ENCODE peak calls at places on chromosomes 2 and 18, in seven cellular contexts. O is suprapubic skin, I is stomach, E is transverse colon, V is breast epithelium, A is HL-60, P is GM23338. U is an unnamed sample.

GRCh38 chr2:64515075-64515474 is 9.1 kb upstream of the AFTPH start:
- DNase-seq in A (no peak), E (no peak), P (no peak), I (no peak), O (no peak), V (no peak), U (no peak)

GRCh38 chr18:35811896-35812295 is 160.6 kb upstream of the RMP24 start:
- DNase-seq in V (no peak), I (no peak), O (no peak), P (no peak), E (no peak), A (peak; percentile 49), U (no peak)

GRCh38 chr2:207289295-207290018 is 123.7 kb upstream of the KLF7 start:
- DNase-seq in A (no peak), E (no peak), I (no peak), O (no peak), V (no peak), P (no peak), U (no peak)

GRCh38 chr2:42372801-42373200 is 11.8 kb upstream of the COX7A2L start:
- DNase-seq in V (no peak), I (no peak), O (no peak), E (no peak), P (no peak), A (no peak), U (no peak)

GRCh38 chr2:187037310-187037709 is 188.3 kb upstream of the ZSWIM2 start:
- DNase-seq in V (no peak), E (no peak), P (no peak), O (no peak), A (no peak), I (no peak), U (no peak)

GRCh38 chr2:136281281-136282117 is 163.6 kb upstream of the CXCR4 start:
- DNase-seq in E (no peak), A (no peak), P (no peak), V (no peak), I (no peak), O (no peak), U (peak; percentile 83)

GRCh38 chr2:189192766-189193165 is 13.2 kb upstream of the COL5A2 start:
- DNase-seq in A (no peak), V (no peak), P (no peak), E (no peak), I (no peak), O (no peak), U (no peak)

GRCh38 chr2:152548111-152548875 is 169.0 kb downstream of the PRPF40A start:
- DNase-seq in A (no peak), I (peak; percentile 38), O (no peak), E (no peak), P (no peak), V (no peak), U (no peak)

GRCh38 chr18:43484710-43485109 is 207.4 kb upstream of the SYT4 start:
- DNase-seq in E (no peak), O (no peak), V (no peak), A (no peak), P (peak; percentile 8), I (no peak), U (no peak)

GRCh38 chr2:234606906-234607305 is 110.0 kb upstream of the ARL4C start:
- DNase-seq in A (peak; percentile 59), P (no peak), E (no peak), I (no peak), O (no peak), V (no peak), U (peak; percentile 60)

GRCh38 chr2:215529271-215529670 is 93.4 kb upstream of the FN1 start:
- DNase-seq in P (no peak), O (no peak), V (no peak), E (no peak), I (no peak), A (no peak), U (no peak)

GRCh38 chr2:174873457-174873856 is 109.2 kb upstream of the CHRNA1 start:
- DNase-seq in V (no peak), E (no peak), P (peak; percentile 38), I (no peak), A (no peak), O (no peak), U (no peak)

GRCh38 chr2:38248246-38248645 is 128.8 kb downstream of the ATL2 start:
- DNase-seq in P (no peak), I (no peak), E (no peak), A (no peak), O (no peak), V (no peak), U (no peak)

GRCh38 chr2:152062130-152063091 is 36.4 kb downstream of the CACNB4 start:
- DNase-seq in A (peak; percentile 32), O (peak; percentile 74), V (no peak), E (no peak), P (no peak), I (no peak), U (no peak)

GRCh38 chr2:26245231-26245732 is 543 bp downstream of the HADHB start:
- DNase-seq in E (peak; percentile 66), I (peak; percentile 36), P (peak; percentile 61), A (peak; percentile 58), O (peak; percentile 79), V (peak; percentile 31), U (no peak)

GRCh38 chr18:58970943-58971799 is 106.5 kb downstream of the ZNF532 start:
- DNase-seq in V (no peak), A (no peak), E (no peak), P (no peak), I (no peak), O (no peak), U (no peak)

GRCh38 chr2:237295889-237296480 is 118.0 kb downstream of the COL6A3 start:
- DNase-seq in I (no peak), A (no peak), V (no peak), P (no peak), O (no peak), E (no peak), U (no peak)

GRCh38 chr2:126698991-126699390 is 43.0 kb downstream of the GYPC start:
- DNase-seq in A (no peak), I (no peak), O (no peak), V (no peak), P (no peak), E (no peak), U (no peak)

GRCh38 chr2:195850764-195851163 is 193.7 kb downstream of the SLC39A10 start:
- DNase-seq in P (no peak), O (no peak), V (no peak), I (no peak), A (no peak), E (no peak), U (no peak)

GRCh38 chr2:30691948-30692828 is 115.1 kb downstream of the CAPN13 start:
- DNase-seq in V (no peak), P (no peak), I (peak; percentile 23), O (peak; percentile 55), E (no peak), A (no peak), U (peak; percentile 88)
- H3K27ac ChIP-seq in V (peak overlapping the region; percentile 65), P (no peak overlapping the region), I (no peak overlapping the region), O (no peak overlapping the region), E (no peak overlapping the region), A (no peak overlapping the region), U (peak overlapping the region; percentile 82)

GRCh38 chr2:219057709-219058540 is 2.8 kb downstream of the IHH start:
- DNase-seq in I (peak; percentile 87), P (peak; percentile 87), V (no peak), A (peak; percentile 68), O (peak; percentile 72), E (peak; percentile 86), U (no peak)
- TF ChIP-seq POLR2AphosphoS5 in I (peak; percentile 75), P (no peak), V (no peak), A (no peak), O (no peak), E (peak; percentile 18), U (no peak)

GRCh38 chr18:40529478-40529877 is 1425.6 kb upstream of the PIK3C3 start:
- DNase-seq in P (peak; percentile 45), O (no peak), I (no peak), V (no peak), E (no peak), A (no peak), U (no peak)
- TF ChIP-seq CTCF in P (peak; percentile 53), O (no peak), I (no peak), V (no peak), E (no peak), A (no peak), U (no peak)

GRCh38 chr2:191171708-191172355 is 21.0 kb upstream of the STAT4 start:
- DNase-seq in V (peak; percentile 47), E (no peak), I (no peak), P (peak; percentile 21), A (no peak), O (no peak), U (no peak)

GRCh38 chr2:191169456-191170300 is 18.9 kb upstream of the STAT4 start:
- DNase-seq in I (no peak), P (no peak), O (no peak), V (no peak), A (no peak), E (no peak), U (no peak)

GRCh38 chr2:191171291-191171690 is 20.5 kb upstream of the STAT4 start:
- DNase-seq in P (no peak), I (no peak), O (no peak), V (no peak), E (no peak), A (no peak), U (no peak)

GRCh38 chr2:191170301-191170636 is 19.5 kb upstream of the STAT4 start:
- DNase-seq in V (no peak), I (no peak), A (no peak), O (no peak), P (no peak), E (no peak), U (no peak)

GRCh38 chr2:191170773-191171172 is 20.0 kb upstream of the STAT4 start:
- DNase-seq in I (no peak), P (no peak), A (no peak), O (no peak), E (no peak), V (no peak), U (no peak)
- H3K27ac ChIP-seq in I (no peak overlapping the region), P (no peak overlapping the region), A (no peak overlapping the region), O (no peak overlapping the region), E (no peak overlapping the region), V (no peak overlapping the region), U (no peak overlapping the region)

GRCh38 chr2:33521791-33522281 is 45.4 kb downstream of the RASGRP3 start:
- DNase-seq in I (no peak), O (no peak), A (peak; percentile 58), P (no peak), V (peak; percentile 24), E (no peak), U (peak; percentile 86)
- TF ChIP-seq POLR2AphosphoS5 in I (no peak), O (no peak), A (no peak), P (no peak), V (no peak), E (no peak), U (no peak)

DNA sequence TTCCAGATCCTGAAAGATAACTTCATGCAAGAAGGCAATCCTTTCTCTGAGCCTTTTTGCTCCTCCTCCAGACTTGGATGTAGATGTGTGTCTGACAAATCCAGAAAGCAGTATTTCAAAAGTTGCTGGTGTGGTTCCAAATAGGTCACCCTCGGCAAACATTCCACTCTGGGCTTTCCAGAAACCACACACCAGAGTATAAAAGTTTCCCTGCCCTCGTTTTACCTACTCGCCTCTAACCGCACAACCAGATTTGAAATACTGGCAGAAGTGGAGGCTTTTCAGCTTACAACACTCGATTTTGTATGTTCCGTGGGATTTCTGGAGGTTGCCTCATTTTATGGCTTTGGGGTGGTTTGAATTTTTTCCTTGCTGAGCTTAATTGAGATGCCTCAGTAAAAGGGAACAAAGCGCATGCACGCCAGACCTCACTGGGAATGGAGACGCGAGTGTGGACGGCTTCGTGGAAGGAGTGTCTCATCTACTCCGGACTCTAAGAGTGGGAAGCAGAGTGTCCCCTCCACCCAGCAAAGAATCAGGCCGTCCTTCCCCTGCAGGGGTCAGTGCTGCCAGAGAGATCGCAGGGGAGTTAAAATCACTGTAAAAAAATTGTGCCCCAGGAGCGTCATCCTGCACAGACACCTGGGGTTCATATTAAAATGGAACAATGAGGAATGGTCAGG is 44.0 kb upstream of the RPL31 start:
- DNase-seq in O (no peak), I (peak; percentile 70), A (no peak), V (peak; percentile 76), E (no peak), P (no peak), U (no peak)
- TF ChIP-seq CTCF in O (no peak), I (no peak), A (no peak), V (no peak), E (no peak), P (no peak), U (no peak)

U was measured in esophagus muscularis mucosa.